ENCODE peak calls at places on chromosomes 7 and 10, in eight cellular contexts. S is COR-L47, L is NCI-H510A treated with DMSO at 0.1 percent for 48 hours, C is NCI-H187, D is 8988T, O is AG09319, Q is left colon, I is iPS DF 6.9. E is an unnamed sample.

GRCh38 chr7:157703131-157703530 is 366.3 kb downstream of the DNAJB6 start:
- DNase-seq in S (no peak), L (no peak), C (no peak), D (no peak), O (no peak), Q (no peak), I (no peak), E (no peak)

GRCh38 chr7:116439005-116439404 is 60.5 kb upstream of the CAV2 start:
- DNase-seq in S (no peak), L (no peak), C (no peak), D (no peak), O (no peak), Q (no peak), I (no peak), E (no peak)

GRCh38 chr7:71626206-71626605 is 494.3 kb downstream of the GALNT17 start:
- DNase-seq in S (no peak), L (no peak), C (no peak), D (no peak), O (no peak), Q (no peak), I (no peak), E (no peak)

GRCh38 chr7:47337531-47337930 is 244.4 kb downstream of the TNS3 start:
- DNase-seq in S (no peak), L (no peak), C (no peak), D (no peak), O (no peak), Q (no peak), I (no peak), E (no peak)

GRCh38 chr10:71031601-71032000 is 143.2 kb upstream of the PCBD1 start:
- DNase-seq in S (no peak), L (no peak), C (no peak), D (no peak), O (no peak), Q (no peak), I (no peak), E (no peak)

GRCh38 chr10:49518982-49519578 is 19.8 kb downstream of the ERCC6 start:
- DNase-seq in S (no peak), L (peak; percentile 22), C (no peak), D (no peak), O (no peak), Q (no peak), I (peak; percentile 33), E (peak; percentile 60)

GRCh38 chr7:1368682-1369571 is 90.3 kb downstream of the MICALL2 start:
- DNase-seq in S (peak; percentile 55), L (no peak), C (no peak), D (peak; percentile 70), O (no peak), Q (no peak), I (peak; percentile 33), E (peak; percentile 46)

GRCh38 chr7:16130127-16131110 is 290.9 kb downstream of the CRPPA start:
- DNase-seq in S (no peak), L (no peak), C (no peak), D (no peak), O (no peak), Q (no peak), I (no peak), E (no peak)

GRCh38 chr10:105615986-105616385 is 974.9 kb downstream of the SORCS3 start:
- DNase-seq in S (no peak), L (no peak), C (no peak), D (no peak), O (no peak), Q (no peak), I (no peak), E (no peak)

GRCh38 chr7:150371131-150371995 is 2.7 kb downstream of the REPIN1 start:
- DNase-seq in S (no peak), L (no peak), C (no peak), D (no peak), O (no peak), Q (no peak), I (no peak), E (no peak)

GRCh38 chr10:11713186-11713743 is 28.9 kb upstream of the ECHDC3 start:
- DNase-seq in S (no peak), L (no peak), C (no peak), D (no peak), O (no peak), Q (no peak), I (no peak), E (no peak)

GRCh38 chr7:76514926-76515325 is 4.6 kb downstream of the UPK3B start:
- DNase-seq in S (no peak), L (no peak), C (no peak), D (no peak), O (no peak), Q (no peak), I (no peak), E (no peak)

GRCh38 chr7:16563281-16564022 is 36.8 kb downstream of the LRRC72 start:
- DNase-seq in S (no peak), L (no peak), C (no peak), D (no peak), O (no peak), Q (no peak), I (no peak), E (no peak)

GRCh38 chr7:40717242-40717641 is 582.4 kb downstream of the SUGCT start:
- DNase-seq in S (peak; percentile 5), L (no peak), C (no peak), D (no peak), O (peak; percentile 54), Q (peak; percentile 7), I (peak; percentile 58), E (peak; percentile 65)

GRCh38 chr10:88473989-88474883 is 108.9 kb downstream of the RNLS start:
- DNase-seq in S (peak; percentile 84), L (peak; percentile 7), C (no peak), D (no peak), O (no peak), Q (peak; percentile 62), I (no peak), E (no peak)

GRCh38 chr7:50197547-50197946 is 104.5 kb upstream of the ZPBP start:
- DNase-seq in S (no peak), L (peak; percentile 80), C (no peak), D (peak; percentile 62), O (no peak), Q (no peak), I (peak; percentile 13), E (peak; percentile 33)

GRCh38 chr7:28407643-28408042 is 4.7 kb upstream of the CREB5 start:
- DNase-seq in S (no peak), L (no peak), C (no peak), D (no peak), O (peak; percentile 69), Q (no peak), I (no peak), E (no peak)

GRCh38 chr10:33542747-33543505 is 208.5 kb upstream of the NRP1 start:
- DNase-seq in S (no peak), L (no peak), C (no peak), D (no peak), O (no peak), Q (no peak), I (no peak), E (no peak)

GRCh38 chr7:74092964-74093339 is 9.3 kb downstream of the LIMK1 start:
- DNase-seq in S (peak; percentile 33), L (no peak), C (no peak), D (no peak), O (no peak), Q (peak; percentile 62), I (no peak), E (no peak)

GRCh38 chr7:128203710-128204214 is 37.3 kb upstream of the LEP start:
- DNase-seq in S (no peak), L (no peak), C (no peak), D (no peak), O (no peak), Q (no peak), I (no peak), E (no peak)

GRCh38 chr10:23035569-23035968 is 59.8 kb upstream of the MSRB2 start:
- DNase-seq in S (no peak), L (peak; percentile 3), C (no peak), D (no peak), O (no peak), Q (no peak), I (no peak), E (no peak)

GRCh38 chr7:127794135-127794534 is 142.1 kb downstream of the SND1 start:
- DNase-seq in S (no peak), L (no peak), C (no peak), D (no peak), O (no peak), Q (no peak), I (no peak), E (no peak)

GRCh38 chr10:46551701-46552525 is 4.5 kb downstream of the GPRIN2 start:
- DNase-seq in S (no peak), L (no peak), C (no peak), D (no peak), O (no peak), Q (peak; percentile 19), I (no peak), E (peak; percentile 17)

GRCh38 chr10:22022257-22023051 is 18.9 kb upstream of the DNAJC1 start:
- DNase-seq in S (no peak), L (no peak), C (no peak), D (no peak), O (no peak), Q (peak; percentile 21), I (no peak), E (peak; percentile 47)

GRCh38 chr7:148700693-148701092 is 2.0 kb downstream of the CUL1 start:
- DNase-seq in S (no peak), L (no peak), C (no peak), D (no peak), O (no peak), Q (peak; percentile 51), I (no peak), E (peak; percentile 63)

E was measured in activated CD8-positive, alpha-beta T cell treated with anti-CD3 and anti-CD28 coated beads, Interleukin-2, amount 10 ng/mL, durations not matched to agents 7 days and 5 days.